ENCODE peak calls at places on chromosomes 1 and 21, in eight cellular contexts. S is H1, K is stomach, B is HL-60, W is prostate gland, F is endothelial cell of umbilical vein, T is Panc1, E is suprapubic skin. I is an unnamed sample.

GRCh38 chr1:19533626-19534025 is 48.3 kb upstream of the CAPZB start:
- DNase-seq in T (no peak), B (peak; percentile 18), F (no peak), E (no peak), K (no peak), S (no peak), W (no peak), I (no peak)

GRCh38 chr1:51636765-51637522 is 20.1 kb downstream of the OSBPL9 start:
- DNase-seq in S (no peak), F (peak; percentile 64), W (no peak), E (peak; percentile 69), T (peak; percentile 73), B (no peak), K (no peak), I (peak; percentile 51)

GRCh38 chr1:224922404-224923164 is 6.9 kb upstream of the DNAH14 start:
- DNase-seq in W (no peak), S (no peak), T (no peak), B (peak; percentile 9), K (peak; percentile 34), E (no peak), F (peak; percentile 24), I (no peak)

GRCh38 chr21:44291936-44292811 is 6.5 kb downstream of the AIRE start:
- DNase-seq in S (no peak), B (no peak), K (no peak), E (no peak), W (no peak), T (no peak), F (no peak), I (no peak)

GRCh38 chr1:234734412-234734835 is 124.4 kb upstream of the IRF2BP2 start:
- DNase-seq in F (no peak), B (no peak), W (no peak), S (no peak), K (no peak), T (no peak), E (peak; percentile 59), I (no peak)

GRCh38 chr1:198437352-198437751 is 103.1 kb downstream of the ATP6V1G3 start:
- DNase-seq in F (no peak), B (no peak), T (no peak), E (no peak), S (no peak), K (no peak), W (no peak), I (no peak)

GRCh38 chr1:147480565-147480935 is 60.8 kb upstream of the BCL9 start:
- DNase-seq in B (no peak), W (no peak), F (no peak), K (no peak), E (no peak), T (no peak), S (no peak), I (no peak)

GRCh38 chr1:46615735-46616134 is 876 bp downstream of the MOB3C start:
- DNase-seq in B (no peak), F (no peak), K (no peak), S (no peak), E (no peak), T (no peak), W (no peak), I (no peak)

GRCh38 chr1:99004270-99005141 is at the start of gene PLPPR5:
- DNase-seq in S (no peak), F (peak; percentile 12), W (no peak), E (no peak), B (no peak), K (no peak), T (no peak), I (no peak)

GRCh38 chr1:2561898-2562895 is 6.0 kb downstream of the TNFRSF14 start:
- DNase-seq in W (no peak), T (no peak), F (no peak), B (no peak), K (no peak), E (no peak), S (no peak), I (no peak)

GRCh38 chr1:176068256-176068655 is 138.8 kb downstream of the COP1 start:
- DNase-seq in B (no peak), E (no peak), F (no peak), S (no peak), T (no peak), K (no peak), W (no peak), I (no peak)

GRCh38 chr1:225253784-225254183 is 174.1 kb downstream of the LBR start:
- DNase-seq in T (no peak), W (no peak), S (no peak), B (no peak), F (no peak), K (no peak), E (no peak), I (no peak)

GRCh38 chr1:110281363-110282290 is 57.5 kb upstream of the RBM15 start:
- DNase-seq in S (no peak), E (no peak), T (no peak), W (no peak), B (no peak), K (no peak), F (no peak), I (no peak)

GRCh38 chr1:179831852-179832699 is 45.5 kb downstream of the TOR1AIP2 start:
- DNase-seq in E (no peak), T (no peak), K (no peak), F (no peak), B (no peak), S (no peak), W (no peak), I (no peak)

DNA sequence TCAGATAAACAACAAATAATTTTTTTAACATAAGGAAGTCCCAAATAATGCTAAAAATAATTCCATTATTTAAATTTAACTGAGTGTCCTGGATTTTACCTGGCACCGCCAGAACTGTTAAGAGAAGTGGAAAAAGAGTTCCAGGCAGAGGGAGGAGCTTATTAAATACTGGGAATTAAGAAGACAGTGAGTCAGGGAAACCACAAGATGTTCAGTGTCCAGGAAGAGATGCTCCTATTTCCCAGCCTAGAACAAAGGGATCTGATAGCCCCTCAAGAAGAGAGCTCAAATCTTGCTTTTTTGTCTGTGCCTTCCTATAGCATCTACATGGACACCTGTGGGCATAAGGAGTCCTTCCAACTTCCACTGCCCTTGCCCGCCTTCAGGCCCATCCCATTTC is 85.9 kb downstream of the PGM1 start:
- DNase-seq in E (no peak), K (no peak), B (no peak), W (no peak), F (no peak), T (no peak), S (no peak), I (no peak)
- TF ChIP-seq POLR2AphosphoS5 in E (no peak), K (no peak), B (no peak), W (no peak), F (no peak), T (no peak), S (no peak), I (no peak)

GRCh38 chr1:214520544-214521165 is 30.7 kb downstream of the PTPN14 start:
- DNase-seq in T (no peak), E (no peak), W (no peak), K (no peak), B (no peak), S (no peak), F (no peak), I (no peak)
- H3K27ac ChIP-seq in T (peak overlapping the region; percentile 93), E (no peak overlapping the region), W (no peak overlapping the region), K (no peak overlapping the region), B (no peak overlapping the region), S (no peak overlapping the region), F (no peak overlapping the region), I (no peak overlapping the region)

GRCh38 chr21:43193088-43193650 is 24.4 kb downstream of the CRYAA start:
- DNase-seq in F (no peak), B (no peak), T (no peak), S (no peak), W (no peak), K (no peak), E (peak; percentile 24), I (no peak)

GRCh38 chr21:43196789-43197188 is 28.0 kb downstream of the CRYAA start:
- DNase-seq in E (peak; percentile 65), W (peak; percentile 93), F (no peak), S (no peak), B (no peak), T (no peak), K (peak; percentile 73), I (peak; percentile 75)

GRCh38 chr21:43194303-43195130 is 25.7 kb downstream of the CRYAA start:
- DNase-seq in E (peak; percentile 56), S (no peak), F (no peak), K (no peak), T (no peak), B (no peak), W (peak; percentile 4), I (peak; percentile 27)

GRCh38 chr21:43193651-43194302 is 25.0 kb downstream of the CRYAA start:
- DNase-seq in E (peak; percentile 63), W (peak; percentile 51), T (no peak), F (no peak), K (no peak), B (no peak), S (no peak), I (peak; percentile 64)

DNA sequence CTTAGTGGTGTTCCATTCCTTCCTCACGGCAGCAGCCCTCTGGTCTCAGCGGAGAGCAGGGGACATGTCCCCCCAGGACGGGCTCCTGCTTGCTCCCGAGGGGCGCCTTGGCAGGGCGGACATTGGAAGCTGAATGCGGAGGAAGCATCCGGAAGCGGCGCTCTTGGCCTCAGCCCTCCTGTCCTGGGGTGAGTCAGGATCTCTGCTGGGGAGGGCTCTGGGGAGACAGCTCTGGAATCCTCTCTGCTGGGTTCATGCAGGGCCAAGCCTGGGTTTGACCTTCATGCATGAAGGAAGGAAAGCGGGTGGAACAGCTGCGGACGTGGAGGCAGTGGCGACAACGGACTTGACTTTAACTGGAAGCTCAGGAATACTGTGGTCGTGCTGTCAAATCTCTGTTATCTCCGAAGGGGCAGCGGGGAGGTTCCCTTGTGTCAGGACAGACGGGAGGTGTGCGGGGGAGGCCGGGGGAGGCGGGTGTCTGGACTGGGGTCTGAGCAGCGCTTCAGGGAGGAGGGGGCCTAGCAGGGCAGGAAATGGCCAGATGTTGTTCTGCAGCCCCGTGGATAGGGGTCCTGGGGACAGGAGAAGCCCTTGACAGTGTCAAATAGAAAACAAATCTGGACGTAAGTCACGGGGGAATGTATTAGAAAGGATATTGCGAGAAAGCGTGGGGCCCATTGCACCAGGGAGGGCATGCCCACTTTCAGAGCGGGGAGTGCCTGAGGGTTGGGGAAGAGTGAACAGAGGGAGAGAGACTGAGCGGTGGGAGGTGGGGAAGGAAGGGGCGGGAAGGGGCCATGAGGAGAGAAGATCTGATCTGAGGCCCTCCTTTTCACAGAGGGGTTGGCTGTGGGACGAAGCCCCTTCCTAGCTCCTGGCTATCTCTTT is 26.6 kb downstream of the CRYAA start:
- DNase-seq in B (no peak), S (no peak), E (peak; percentile 60), F (no peak), K (no peak), T (no peak), W (peak; percentile 3), I (peak; percentile 39)
- TF ChIP-seq POLR2AphosphoS5 in B (no peak), S (no peak), E (no peak), F (no peak), K (no peak), T (no peak), W (no peak), I (no peak)

DNA sequence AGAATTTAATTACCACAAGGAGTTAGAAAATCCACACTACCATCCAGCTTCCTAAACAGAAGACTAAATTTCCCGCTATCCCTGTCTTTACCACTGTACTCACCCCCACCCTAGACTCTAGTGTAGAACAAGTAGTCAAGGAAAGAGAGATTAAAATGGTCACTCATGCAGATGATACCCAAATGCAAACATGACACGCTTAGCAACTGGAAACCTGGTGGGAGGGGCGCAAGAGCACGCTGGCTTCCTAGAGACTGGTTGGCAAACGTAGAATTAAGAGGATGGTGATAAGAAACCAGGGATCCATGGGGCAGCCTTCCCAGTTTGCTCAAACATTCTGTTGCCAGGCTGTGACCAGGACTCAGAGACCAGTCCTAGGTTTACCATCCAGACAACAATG is 9.9 kb upstream of the LDLRAD1 start:
- DNase-seq in B (no peak), S (no peak), K (no peak), T (no peak), W (no peak), F (no peak), E (no peak), I (no peak)
- H3K27ac ChIP-seq in B (no peak overlapping the region), S (no peak overlapping the region), K (no peak overlapping the region), T (no peak overlapping the region), W (no peak overlapping the region), F (no peak overlapping the region), E (no peak overlapping the region), I (no peak overlapping the region)